ENCODE peak calls at places on chromosomes 3 and 15, in seven cellular contexts. W is A549, E is HCT116, G is HepG2, L is NB4, R is K562, N is GM12878. B is an unnamed sample.

GRCh38 chr3:187014417-187014864 is 84.1 kb downstream of the ST6GAL1 start:
- DNase-seq in W (no peak), E (no peak), G (no peak), L (no peak), R (no peak), N (no peak), B (peak)

GRCh38 chr3:74592359-74592758 is 22.1 kb downstream of the CNTN3 start:
- DNase-seq in W (no peak), E (no peak), G (no peak), L (peak), R (no peak), N (no peak), B (no peak)

GRCh38 chr15:45585069-45585468 is 2.1 kb upstream of the BLOC1S6 start:
- DNase-seq in W (no peak), E (no peak), G (no peak), L (no peak), R (no peak), N (no peak), B (no peak)

GRCh38 chr15:65651831-65652749 is 30.4 kb downstream of the SLC24A1 start:
- DNase-seq in W (no peak), E (no peak), G (no peak), L (no peak), R (peak), N (no peak), B (no peak)

GRCh38 chr3:192332386-192333291 is 394.7 kb downstream of the FGF12 start:
- DNase-seq in W (no peak), E (no peak), G (no peak), L (no peak), R (no peak), N (no peak), B (no peak)

GRCh38 chr3:141082064-141082463 is 30.9 kb downstream of the SPSB4 start:
- DNase-seq in W (no peak), E (no peak), G (no peak), L (no peak), R (no peak), N (no peak), B (no peak)

GRCh38 chr3:197398301-197398878 is 100.0 kb upstream of the DLG1 start:
- DNase-seq in W (no peak), E (no peak), G (no peak), L (no peak), R (no peak), N (no peak), B (no peak)

GRCh38 chr15:85089929-85090597 is 108.4 kb downstream of the PDE8A start:
- DNase-seq in W (no peak), E (no peak), G (no peak), L (no peak), R (no peak), N (no peak), B (no peak)

GRCh38 chr15:41561777-41562145 is 2.7 kb downstream of the TYRO3 start:
- DNase-seq in W (no peak), E (no peak), G (no peak), L (no peak), R (peak), N (no peak), B (peak)

GRCh38 chr3:67192466-67192865 is 194.4 kb downstream of the KBTBD8 start:
- DNase-seq in W (no peak), E (no peak), G (no peak), L (no peak), R (no peak), N (no peak), B (no peak)

GRCh38 chr3:59446775-59447465 is 397.1 kb upstream of the CFAP20DC start:
- DNase-seq in W (no peak), E (no peak), G (no peak), L (no peak), R (no peak), N (no peak), B (no peak)

GRCh38 chr3:188689101-188689574 is 482.6 kb upstream of the TPRG1 start:
- DNase-seq in W (no peak), E (no peak), G (no peak), L (no peak), R (no peak), N (no peak), B (peak)

GRCh38 chr15:25903024-25903581 is 40.0 kb upstream of the ATP10A start:
- DNase-seq in W (no peak), E (no peak), G (no peak), L (no peak), R (no peak), N (no peak), B (no peak)

GRCh38 chr15:38701134-38701533 is 136.5 kb upstream of the RASGRP1 start:
- DNase-seq in W (no peak), E (no peak), G (no peak), L (no peak), R (no peak), N (no peak), B (no peak)

GRCh38 chr3:99714146-99714545 is 75.8 kb downstream of the COL8A1 start:
- DNase-seq in W (no peak), E (no peak), G (no peak), L (no peak), R (no peak), N (no peak), B (peak)

GRCh38 chr3:54859204-54859603 is 68.7 kb downstream of the LRTM1 start:
- DNase-seq in W (no peak), E (no peak), G (no peak), L (no peak), R (no peak), N (no peak), B (no peak)

GRCh38 chr3:124118397-124118796 is 126.5 kb upstream of the ROPN1 start:
- DNase-seq in W (no peak), E (no peak), G (no peak), L (no peak), R (no peak), N (no peak), B (no peak)

GRCh38 chr15:65884511-65884910 is 15.2 kb downstream of the RAB11A start:
- DNase-seq in W (no peak), E (no peak), G (no peak), L (no peak), R (no peak), N (no peak), B (no peak)

GRCh38 chr3:4855676-4856075 is 123.6 kb upstream of the BHLHE40 start:
- DNase-seq in W (no peak), E (no peak), G (no peak), L (no peak), R (no peak), N (no peak), B (peak)

DNA sequence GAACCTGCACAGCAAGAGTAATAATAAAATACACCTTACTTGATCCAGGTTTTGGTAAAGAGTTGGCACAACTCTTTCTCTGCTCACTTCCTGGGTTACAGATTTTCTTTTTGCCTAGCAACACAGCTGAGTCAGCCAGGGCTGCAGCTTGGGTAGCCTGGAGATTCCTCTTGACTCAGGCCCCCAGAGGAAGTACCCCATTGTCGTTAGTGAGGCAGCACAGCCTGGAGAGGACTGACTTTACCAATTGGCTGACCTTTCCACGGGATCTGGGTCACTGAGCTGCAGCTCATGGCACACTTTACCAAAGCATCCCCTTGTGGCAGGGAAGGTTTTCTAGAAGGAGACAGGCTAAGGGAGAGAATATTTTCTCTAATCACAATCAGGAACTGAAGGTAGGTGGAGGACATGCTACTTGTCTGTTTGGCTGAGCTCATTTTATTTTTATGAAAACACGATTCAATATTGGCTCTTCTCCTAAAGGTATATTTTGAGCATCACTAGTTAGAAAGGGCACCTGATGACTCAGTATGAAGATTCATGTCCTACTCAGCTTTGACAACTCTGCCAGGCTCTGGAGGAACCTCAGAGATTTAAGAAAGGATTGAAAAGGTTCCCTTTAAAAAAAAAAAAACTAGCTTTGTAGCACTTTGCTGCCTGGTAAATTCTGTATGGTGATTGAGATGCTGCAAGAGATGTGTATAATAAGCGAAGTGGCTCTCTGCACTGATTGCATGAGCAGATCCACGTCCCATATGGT is 124.9 kb downstream of the CHDH start:
- DNase-seq in W (no peak), E (no peak), G (no peak), L (no peak), R (no peak), N (no peak), B (no peak)
- TF ChIP-seq MAX in W (no peak), E (no peak), G (no peak), L (no peak), R (no peak), N (no peak), B (no peak)

DNA sequence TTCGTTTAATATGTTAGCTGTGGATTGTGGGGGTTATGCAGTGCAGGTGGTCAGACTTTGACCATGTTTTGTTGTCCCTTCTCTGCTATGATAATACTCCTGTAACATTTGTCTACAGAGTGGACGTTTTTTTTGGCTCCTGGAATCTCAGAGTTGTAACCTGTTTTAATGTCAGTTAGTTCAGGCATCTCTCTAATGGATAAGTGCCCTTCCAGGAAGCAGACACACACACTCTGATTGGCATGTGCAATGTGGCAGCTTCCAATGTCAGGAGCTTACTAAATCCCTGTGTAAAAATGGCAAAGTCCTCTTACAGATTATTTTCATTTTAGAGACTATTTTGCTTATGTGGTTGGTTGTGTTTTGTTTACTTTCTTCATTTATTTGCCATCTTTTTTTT is 222.2 kb upstream of the ARPP21 start:
- DNase-seq in W (no peak), E (no peak), G (no peak), L (no peak), R (no peak), N (no peak), B (no peak)
- TF ChIP-seq POLR2A in W (no peak), E (no peak), G (no peak), L (no peak), R (no peak), N (no peak), B (no peak)

DNA sequence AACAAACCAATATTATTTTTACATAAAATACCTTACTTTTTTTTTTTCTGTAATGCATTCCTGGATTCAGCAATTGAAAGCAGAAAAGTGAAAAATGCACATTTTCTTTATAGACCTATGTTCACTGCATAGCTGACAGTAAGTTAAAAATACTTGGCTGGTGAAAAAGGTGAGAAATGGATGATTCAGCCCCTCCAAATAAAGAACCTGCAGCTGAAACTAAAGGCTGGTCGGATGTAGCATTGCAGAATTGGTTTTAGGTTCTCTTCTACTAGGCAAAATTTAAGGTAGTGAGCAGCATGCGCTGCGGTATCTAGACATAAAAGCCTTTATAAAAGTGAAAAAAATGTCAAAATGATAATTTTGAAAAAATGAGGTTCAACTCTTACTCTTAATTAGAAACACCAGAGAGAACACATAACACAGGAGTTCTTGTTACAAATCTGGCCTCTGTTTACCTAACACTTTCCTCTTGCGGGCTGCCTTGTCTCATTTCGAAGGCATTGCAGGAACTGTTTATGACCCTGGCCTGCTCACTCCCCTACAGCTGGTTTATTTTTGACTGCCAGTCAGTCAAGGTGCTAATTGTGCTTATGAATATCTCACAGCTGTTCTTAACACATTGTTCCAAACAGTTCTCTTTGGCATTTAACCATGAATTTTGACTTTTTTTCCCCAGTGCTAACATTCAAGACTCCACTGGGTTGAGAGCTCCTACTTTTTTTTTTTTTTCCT is 455.4 kb upstream of the TBL1XR1 start:
- DNase-seq in W (no peak), E (no peak), G (no peak), L (no peak), R (no peak), N (no peak), B (no peak)
- TF ChIP-seq MAX in W (no peak), E (no peak), G (no peak), L (no peak), R (no peak), N (no peak), B (no peak)

GRCh38 chr3:150760431-150761200 is 2.4 kb downstream of the SIAH2 start:
- DNase-seq in W (no peak), E (no peak), G (no peak), L (no peak), R (no peak), N (peak), B (no peak)
- TF ChIP-seq POLR2A in W (no peak), E (no peak), G (no peak), L (no peak), R (no peak), N (no peak), B (no peak)